ENCODE peak calls at places on chromosomes 3 and 15, in four cellular contexts. O is frontal cortex, L is HL-60, F is fibroblast of lung. U is an unnamed sample.

GRCh38 chr15:35014265-35014664 is 26.2 kb upstream of the ZNF770 start:
- DNase-seq in L (no peak), O (no peak), F (no peak), U (no peak)

GRCh38 chr3:46909535-46910161 is 32.1 kb downstream of the PTH1R start:
- DNase-seq in O (peak; percentile 95), F (peak; percentile 74), L (peak; percentile 85), U (peak; percentile 46)

GRCh38 chr3:161915283-161915682 is 418.7 kb downstream of the OTOL1 start:
- DNase-seq in L (no peak), F (peak; percentile 2), O (no peak), U (no peak)

GRCh38 chr15:45891766-45892165 is 256.9 kb downstream of the SQOR start:
- DNase-seq in O (peak; percentile 14), F (no peak), L (no peak), U (no peak)

GRCh38 chr15:73683624-73684536 is at the start of gene CD276:
- DNase-seq in F (peak; percentile 76), O (peak; percentile 80), L (no peak), U (no peak)

GRCh38 chr3:154936196-154936595 is 143.9 kb upstream of the MME start:
- DNase-seq in O (no peak), L (no peak), F (no peak), U (no peak)

GRCh38 chr3:171184372-171184771 is 157.9 kb upstream of the SLC2A2 start:
- DNase-seq in F (no peak), L (no peak), O (no peak), U (no peak)

GRCh38 chr15:94494732-94495131 is 263.4 kb downstream of the MCTP2 start:
- DNase-seq in L (no peak), F (no peak), O (no peak), U (no peak)

U was measured in C1 segment of cervical spinal cord.